ENCODE peak calls at places on chromosome 4, in eight cellular contexts. Y is type B pancreatic cell; X is GM12892; P is stimulated activated CD8-positive, alpha-beta memory T cell treated with anti-CD3 and anti-CD28 coated beads, Interleukin-12 subunit alpha, Interleukin-12 subunit beta, amount 100 ng/mL, for 1 hour; F is cardiac muscle cell; O is A172; L is HT-29; W is SW480. D is an unnamed sample.
A peak's percentile ranks its signal among the peaks of the same experiment; 100 is the strongest.

GRCh38 chr4:102500371-102501175 is 586 bp upstream of the NFKB1 start:
- DNase-seq in W (peak; percentile 45), Y (no peak), X (no peak), L (peak; percentile 66), F (peak; percentile 64), P (peak; percentile 17), O (peak; percentile 31), D (peak; percentile 69)

GRCh38 chr4:78596111-78596742 is 44.7 kb downstream of the ANXA3 start:
- DNase-seq in L (no peak), Y (no peak), O (no peak), F (no peak), X (no peak), W (no peak), P (no peak), D (peak; percentile 16)

GRCh38 chr4:174255374-174255773 is 28.1 kb downstream of the FBXO8 start:
- DNase-seq in P (no peak), F (no peak), W (no peak), L (no peak), X (no peak), Y (no peak), O (no peak), D (no peak)

GRCh38 chr4:159145318-159146006 is 42.6 kb downstream of the RAPGEF2 start:
- DNase-seq in P (no peak), W (no peak), O (no peak), X (no peak), F (no peak), L (no peak), Y (no peak), D (no peak)

GRCh38 chr4:182862166-182862875 is 54.9 kb downstream of the DCTD start:
- DNase-seq in X (no peak), W (no peak), O (no peak), P (no peak), L (no peak), Y (no peak), F (no peak), D (no peak)

GRCh38 chr4:109957227-109957626 is 44.5 kb downstream of the EGF start:
- DNase-seq in O (no peak), P (no peak), X (no peak), W (no peak), L (no peak), F (no peak), Y (no peak), D (no peak)

GRCh38 chr4:121375262-121375661 is 5.6 kb downstream of the QRFPR start:
- DNase-seq in L (peak; percentile 4), X (no peak), Y (no peak), P (no peak), W (peak; percentile 1), O (peak; percentile 65), F (peak; percentile 70), D (peak; percentile 15)

GRCh38 chr4:7073526-7074390 is 5.9 kb upstream of the GRPEL1 start:
- DNase-seq in X (peak; percentile 36), Y (no peak), F (peak; percentile 55), L (peak; percentile 79), W (peak; percentile 71), P (no peak), O (peak; percentile 72), D (peak; percentile 56)

GRCh38 chr4:1055721-1056590 is 44.5 kb downstream of the FGFRL1 start:
- DNase-seq in W (peak; percentile 64), O (no peak), L (no peak), P (peak; percentile 73), F (peak; percentile 48), X (no peak), Y (no peak), D (peak; percentile 57)

GRCh38 chr4:95066011-95066410 is 308.3 kb downstream of the BMPR1B start:
- DNase-seq in Y (no peak), X (no peak), F (no peak), W (no peak), P (no peak), O (no peak), L (no peak), D (no peak)

GRCh38 chr4:109873791-109874514 is 26.0 kb downstream of the LRIT3 start:
- DNase-seq in O (peak; percentile 4), P (no peak), L (no peak), W (peak; percentile 17), F (peak; percentile 10), Y (no peak), X (no peak), D (peak; percentile 19)

GRCh38 chr4:76569695-76570094 is 134.7 kb downstream of the SHROOM3 start:
- DNase-seq in Y (no peak), F (no peak), L (no peak), W (no peak), X (no peak), P (no peak), O (no peak), D (no peak)

GRCh38 chr4:75630174-75630931 is at the start of gene CDKL2:
- DNase-seq in L (peak; percentile 93), Y (peak; percentile 91), W (peak; percentile 83), O (no peak), P (peak; percentile 90), X (peak; percentile 85), F (peak; percentile 77), D (peak; percentile 94)

GRCh38 chr4:19850909-19851308 is 400.8 kb upstream of the SLIT2 start:
- DNase-seq in W (no peak), Y (no peak), P (no peak), F (peak; percentile 60), O (peak; percentile 84), L (no peak), X (no peak), D (no peak)

GRCh38 chr4:115580901-115581300 is 467.5 kb upstream of the NDST4 start:
- DNase-seq in X (no peak), L (no peak), W (no peak), F (no peak), P (no peak), O (no peak), Y (no peak), D (no peak)

GRCh38 chr4:7831330-7831729 is 108.3 kb downstream of the AFAP1 start:
- DNase-seq in W (no peak), F (peak; percentile 70), Y (no peak), X (peak; percentile 29), L (no peak), O (peak; percentile 59), P (no peak), D (no peak)

GRCh38 chr4:75248770-75249467 is 265.3 kb downstream of the RCHY1 start:
- DNase-seq in L (peak; percentile 59), F (peak; percentile 27), P (no peak), W (peak; percentile 6), X (no peak), O (peak; percentile 38), Y (no peak), D (peak; percentile 56)

GRCh38 chr4:152953514-152953913 is 17.4 kb downstream of the FHDC1 start:
- DNase-seq in F (no peak), X (no peak), L (no peak), Y (no peak), W (no peak), P (no peak), O (no peak), D (no peak)

GRCh38 chr4:8594097-8595038 is 1.8 kb downstream of the CPZ start:
- DNase-seq in Y (no peak), P (no peak), X (peak; percentile 69), L (peak; percentile 74), F (peak; percentile 80), W (peak; percentile 58), O (peak; percentile 74), D (peak; percentile 86)

GRCh38 chr4:150297861-150298474 is 219.7 kb downstream of the DCLK2 start:
- DNase-seq in Y (no peak), P (no peak), X (no peak), L (peak; percentile 74), W (peak; percentile 10), F (peak; percentile 80), O (peak; percentile 50), D (peak; percentile 68)

GRCh38 chr4:137981277-137981676 is 260.9 kb downstream of the SLC7A11 start:
- DNase-seq in W (no peak), Y (no peak), P (no peak), O (peak; percentile 73), X (no peak), F (peak; percentile 60), L (peak; percentile 11), D (no peak)

GRCh38 chr4:175791221-175791620 is 20.8 kb downstream of the GPM6A start:
- DNase-seq in F (no peak), P (no peak), O (no peak), L (no peak), X (no peak), Y (no peak), W (no peak), D (no peak)

GRCh38 chr4:113153529-113154101 is 104.2 kb downstream of the ANK2 start:
- DNase-seq in W (no peak), F (peak; percentile 30), X (no peak), P (no peak), Y (no peak), L (peak; percentile 47), O (no peak), D (peak; percentile 66)

GRCh38 chr4:186104114-186104894 is at the start of gene FAM149A:
- DNase-seq in O (no peak), Y (no peak), P (peak; percentile 35), L (peak; percentile 75), X (peak; percentile 61), F (peak; percentile 14), W (peak; percentile 60), D (peak; percentile 73)

GRCh38 chr4:19026281-19026680 is 1004.7 kb upstream of the LCORL start:
- DNase-seq in X (no peak), Y (no peak), W (no peak), F (peak; percentile 24), L (no peak), O (peak; percentile 69), P (no peak), D (no peak)

GRCh38 chr4:186472948-186473347 is 82.4 kb downstream of the MTNR1A start:
- DNase-seq in P (no peak), O (peak; percentile 19), F (peak; percentile 66), Y (no peak), X (no peak), W (peak; percentile 42), L (peak; percentile 21), D (peak; percentile 26)

GRCh38 chr4:173025131-173025530 is 143.5 kb upstream of the GALNT7 start:
- DNase-seq in P (no peak), L (peak; percentile 74), Y (no peak), O (peak; percentile 86), W (peak; percentile 55), F (peak; percentile 83), X (no peak), D (peak; percentile 84)

GRCh38 chr4:41326776-41327175 is 70.0 kb downstream of the UCHL1 start:
- DNase-seq in X (no peak), L (no peak), Y (no peak), O (no peak), W (no peak), P (no peak), F (no peak), D (no peak)

GRCh38 chr4:54945838-54946237 is 179.6 kb downstream of the KDR start:
- DNase-seq in L (no peak), W (no peak), F (no peak), Y (no peak), X (no peak), P (no peak), O (no peak), D (no peak)

GRCh38 chr4:99483636-99484035 is 27.2 kb upstream of the C4orf17 start:
- DNase-seq in P (no peak), F (no peak), Y (no peak), L (no peak), O (no peak), X (no peak), W (no peak), D (no peak)

GRCh38 chr4:169226565-169226964 is 44.2 kb downstream of the SH3RF1 start:
- DNase-seq in Y (no peak), O (peak; percentile 22), P (no peak), F (no peak), X (no peak), L (no peak), W (no peak), D (no peak)

GRCh38 chr4:83282049-83282535 is 2.5 kb downstream of the COQ2 start:
- DNase-seq in P (peak; percentile 45), O (peak; percentile 57), F (peak; percentile 76), L (peak; percentile 78), X (no peak), W (peak; percentile 17), Y (no peak), D (peak; percentile 62)

GRCh38 chr4:114597410-114598115 is 1.0 kb upstream of the UGT8 start:
- DNase-seq in F (no peak), X (no peak), O (no peak), L (peak; percentile 60), P (no peak), W (no peak), Y (no peak), D (no peak)